ENCODE peak calls at places on chromosomes 2 and 18, in seven cellular contexts. G, R, Q, B, O, P and I are unnamed samples.

GRCh38 chr2:54613794-54614257 is 109.6 kb upstream of the EML6 start:
- DNase-seq in O (no peak), B (no peak), R (no peak), G (no peak), Q (no peak), P (no peak), I (no peak)

GRCh38 chr2:204051476-204051875 is 114.9 kb downstream of the ICOS start:
- DNase-seq in P (peak; percentile 15), Q (no peak), R (no peak), B (peak; percentile 9), G (no peak), O (no peak), I (no peak)

GRCh38 chr2:225025917-225026571 is 16.2 kb downstream of the DOCK10 start:
- DNase-seq in R (no peak), B (no peak), P (no peak), Q (no peak), O (no peak), G (no peak), I (no peak)

GRCh38 chr2:23549051-23549450 is 164.1 kb downstream of the KLHL29 start:
- DNase-seq in O (no peak), Q (peak; percentile 11), R (no peak), G (no peak), P (no peak), B (no peak), I (no peak)

GRCh38 chr2:178194600-178195389 is 483 bp downstream of the OSBPL6 start:
- DNase-seq in O (no peak), R (peak; percentile 39), G (peak; percentile 60), P (no peak), Q (peak; percentile 70), B (peak; percentile 67), I (peak; percentile 50)

GRCh38 chr18:10032331-10032979 is 118.6 kb downstream of the VAPA start:
- DNase-seq in B (no peak), R (no peak), O (no peak), Q (peak; percentile 23), G (no peak), P (no peak), I (no peak)

GRCh38 chr2:211802611-211803010 is 736.0 kb downstream of the ERBB4 start:
- DNase-seq in P (no peak), O (no peak), G (no peak), Q (no peak), B (no peak), R (no peak), I (no peak)

GRCh38 chr18:27847412-27847811 is 329.5 kb downstream of the CDH2 start:
- DNase-seq in O (no peak), P (no peak), R (no peak), Q (no peak), G (no peak), B (no peak), I (no peak)

GRCh38 chr2:234483568-234484251 is 13.2 kb downstream of the ARL4C start:
- DNase-seq in R (no peak), P (no peak), G (no peak), Q (no peak), B (no peak), O (no peak), I (no peak)

GRCh38 chr2:239388236-239389151 is 12.3 kb downstream of the HDAC4 start:
- DNase-seq in O (no peak), G (no peak), R (no peak), Q (no peak), B (no peak), P (no peak), I (no peak)

GRCh38 chr2:98419977-98420725 is 24.5 kb upstream of the INPP4A start:
- DNase-seq in O (no peak), Q (no peak), R (no peak), G (no peak), P (no peak), B (no peak), I (no peak)

GRCh38 chr2:202378661-202379338 is 2.7 kb downstream of the BMPR2 start:
- DNase-seq in O (no peak), R (no peak), P (no peak), B (no peak), Q (no peak), G (no peak), I (no peak)

GRCh38 chr2:105490204-105490603 is 91.4 kb upstream of the FHL2 start:
- DNase-seq in Q (no peak), G (no peak), B (no peak), P (no peak), R (peak; percentile 34), O (no peak), I (no peak)

GRCh38 chr2:184579226-184579625 is 19.1 kb upstream of the ZNF804A start:
- DNase-seq in O (no peak), Q (no peak), R (no peak), G (no peak), B (no peak), P (no peak), I (no peak)

GRCh38 chr2:28956415-28956826 is 24.7 kb upstream of the TOGARAM2 start:
- DNase-seq in P (peak; percentile 18), Q (peak; percentile 57), B (peak; percentile 60), G (peak; percentile 46), R (no peak), O (no peak), I (no peak)

GRCh38 chr2:133792223-133792622 is 224.0 kb upstream of the NCKAP5 start:
- DNase-seq in P (no peak), O (no peak), G (no peak), Q (no peak), B (no peak), R (no peak), I (no peak)

GRCh38 chr18:41875094-41875780 is 79.8 kb upstream of the PIK3C3 start:
- DNase-seq in Q (no peak), B (no peak), P (no peak), R (no peak), G (no peak), O (no peak), I (no peak)

GRCh38 chr18:673317-673716 is 15.9 kb downstream of the TYMS start:
- DNase-seq in B (no peak), P (no peak), R (no peak), Q (no peak), G (no peak), O (no peak), I (no peak)

GRCh38 chr2:96273763-96274162 is 7.7 kb downstream of the CIAO1 start:
- DNase-seq in G (no peak), Q (no peak), B (no peak), R (no peak), O (no peak), P (no peak), I (no peak)

GRCh38 chr2:96271995-96272394 is 6.0 kb downstream of the CIAO1 start:
- DNase-seq in R (no peak), Q (no peak), O (no peak), G (no peak), P (no peak), B (no peak), I (no peak)

GRCh38 chr2:96274355-96275056 is 8.5 kb downstream of the CIAO1 start:
- DNase-seq in G (no peak), Q (no peak), O (no peak), P (no peak), R (no peak), B (no peak), I (no peak)

GRCh38 chr2:96276787-96277499 is 10.9 kb downstream of the CIAO1 start:
- DNase-seq in G (no peak), R (no peak), P (no peak), B (no peak), O (no peak), Q (no peak), I (no peak)
- TF ChIP-seq CTCF in G (no peak), R (no peak), P (no peak), B (no peak), O (no peak), Q (no peak), I (no peak)

DNA sequence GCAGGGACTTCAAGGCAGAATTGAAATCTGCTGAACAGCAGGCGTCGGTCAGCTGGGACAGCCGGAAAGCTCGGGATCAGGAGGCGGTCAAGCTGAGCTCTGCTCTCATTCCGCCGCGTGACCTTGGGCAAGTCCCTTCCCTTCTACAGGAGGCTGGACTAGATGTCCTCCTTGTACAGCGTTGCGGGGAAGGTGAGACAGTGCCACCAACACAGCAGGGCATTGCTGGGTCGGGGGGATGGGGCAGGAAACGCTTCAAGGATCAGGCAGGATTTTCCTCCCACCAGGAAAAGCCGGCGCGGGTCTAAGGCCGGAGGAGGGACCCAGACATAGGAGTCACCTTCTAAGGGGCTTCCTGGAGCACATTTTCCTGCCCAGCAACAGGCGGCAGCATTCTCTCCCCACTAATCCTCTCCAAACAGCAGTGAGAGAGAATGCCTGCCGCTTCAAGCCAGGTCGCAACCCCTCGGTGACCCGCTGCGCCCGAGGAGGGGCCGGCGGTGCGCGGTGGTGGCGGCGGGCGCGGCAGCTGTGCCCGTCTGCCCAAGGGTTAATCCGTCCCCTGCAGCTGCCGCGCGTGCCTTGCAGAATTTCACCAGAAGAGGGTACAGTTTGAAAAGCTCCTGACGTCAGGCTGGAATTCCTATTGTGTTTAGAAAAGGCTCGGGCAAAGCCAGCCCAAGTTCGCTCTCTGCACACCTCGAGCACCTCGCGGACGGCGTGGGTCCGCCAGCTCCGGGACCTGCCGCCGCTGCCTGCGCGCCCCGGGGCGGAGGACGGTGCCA is at the start of gene KCNF1:
- DNase-seq in P (no peak), G (no peak), R (no peak), B (peak; percentile 61), Q (peak; percentile 72), O (no peak), I (no peak)
- TF ChIP-seq CTCF in P (peak; percentile 17), G (no peak), R (peak; percentile 27), B (peak; percentile 47), Q (peak; percentile 38), O (no peak), I (no peak)

GRCh38 chr2:145186303-145186702 is 666.4 kb upstream of the ZEB2 start:
- DNase-seq in B (peak; percentile 13), O (no peak), P (no peak), Q (no peak), G (peak; percentile 19), R (no peak), I (no peak)
- TF ChIP-seq CTCF in B (peak; percentile 41), O (no peak), P (no peak), Q (no peak), G (no peak), R (peak; percentile 41), I (no peak)

GRCh38 chr18:74249181-74249968 is 42.4 kb downstream of the CYB5A start:
- DNase-seq in O (peak; percentile 48), Q (no peak), G (no peak), R (no peak), P (no peak), B (no peak), I (no peak)

GRCh38 chr18:74255022-74255658 is 36.6 kb downstream of the CYB5A start:
- DNase-seq in R (no peak), G (no peak), O (no peak), P (no peak), B (peak; percentile 31), Q (no peak), I (no peak)

GRCh38 chr18:74250131-74250530 is 41.6 kb downstream of the CYB5A start:
- DNase-seq in O (no peak), B (no peak), G (no peak), R (no peak), P (no peak), Q (no peak), I (no peak)

GRCh38 chr18:74251297-74252031 is 40.3 kb downstream of the CYB5A start:
- DNase-seq in O (peak; percentile 38), B (no peak), R (no peak), P (no peak), G (no peak), Q (no peak), I (no peak)

DNA sequence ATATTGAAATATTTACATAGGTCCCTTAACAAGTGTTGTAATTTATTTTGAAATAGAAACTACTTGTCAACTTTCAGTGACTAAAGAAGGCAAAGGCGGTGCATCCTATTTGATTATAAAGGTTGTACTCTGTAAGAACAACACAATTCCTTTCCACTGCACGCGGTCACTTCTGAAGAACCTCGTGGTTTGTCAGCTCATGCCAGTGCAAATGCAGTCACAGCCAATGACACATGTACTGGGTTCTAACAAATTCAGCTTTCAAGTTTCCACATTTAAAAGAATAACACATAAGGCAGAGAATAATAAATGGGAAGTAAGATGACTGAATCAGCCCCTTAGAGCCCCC is 39.8 kb downstream of the CYB5A start:
- DNase-seq in G (no peak), R (no peak), Q (no peak), O (no peak), P (no peak), B (no peak), I (no peak)
- TF ChIP-seq CTCF in G (no peak), R (no peak), Q (no peak), O (no peak), P (no peak), B (no peak), I (no peak)